ENCODE peak calls at places on chromosome 7, in ten cellular contexts. One of them, this sample, is unnamed.

GRCh38 chr7:32496052-32496813 is 944 bp downstream of the AVL9 start:
- DNase-seq in prostate gland: no peak
- DNase-seq in A549: peak
- DNase-seq in Peyer's patch: no peak
- DNase-seq in HepG2: no peak
- DNase-seq in GM12892: no peak
- DNase-seq in right lobe of liver: no peak
- DNase-seq in adrenal gland: no peak
- DNase-seq in H54: no peak
- DNase-seq in heart left ventricle: no peak
- DNase-seq in this sample: peak

GRCh38 chr7:158646766-158647474 is 57.7 kb downstream of the NCAPG2 start:
- DNase-seq in prostate gland: no peak
- DNase-seq in A549: peak
- DNase-seq in Peyer's patch: no peak
- DNase-seq in HepG2: peak
- DNase-seq in GM12892: no peak
- DNase-seq in right lobe of liver: no peak
- DNase-seq in adrenal gland: no peak
- DNase-seq in H54: no peak
- DNase-seq in heart left ventricle: no peak
- DNase-seq in this sample: peak

GRCh38 chr7:22809902-22810642 is 12.6 kb downstream of the TOMM7 start:
- DNase-seq in prostate gland: no peak
- DNase-seq in A549: no peak
- DNase-seq in Peyer's patch: no peak
- DNase-seq in HepG2: peak
- DNase-seq in GM12892: no peak
- DNase-seq in right lobe of liver: no peak
- DNase-seq in adrenal gland: no peak
- DNase-seq in H54: no peak
- DNase-seq in heart left ventricle: no peak
- DNase-seq in this sample: no peak

GRCh38 chr7:142927949-142928348 is 5.6 kb downstream of the TRPV5 start:
- DNase-seq in prostate gland: no peak
- DNase-seq in A549: no peak
- DNase-seq in Peyer's patch: no peak
- DNase-seq in HepG2: no peak
- DNase-seq in GM12892: no peak
- DNase-seq in right lobe of liver: no peak
- DNase-seq in adrenal gland: no peak
- DNase-seq in H54: no peak
- DNase-seq in heart left ventricle: no peak
- DNase-seq in this sample: no peak

GRCh38 chr7:140639366-140640053 is 1.1 kb downstream of the DENND2A start:
- DNase-seq in prostate gland: no peak
- DNase-seq in A549: no peak
- DNase-seq in Peyer's patch: no peak
- DNase-seq in HepG2: no peak
- DNase-seq in GM12892: no peak
- DNase-seq in right lobe of liver: no peak
- DNase-seq in adrenal gland: peak
- DNase-seq in H54: no peak
- DNase-seq in heart left ventricle: peak
- DNase-seq in this sample: no peak

GRCh38 chr7:36129048-36129534 is 24.0 kb upstream of the EEPD1 start:
- DNase-seq in prostate gland: peak
- DNase-seq in A549: peak
- DNase-seq in Peyer's patch: peak
- DNase-seq in HepG2: peak
- DNase-seq in GM12892: no peak
- DNase-seq in right lobe of liver: peak
- DNase-seq in adrenal gland: no peak
- DNase-seq in H54: peak
- DNase-seq in heart left ventricle: no peak
- DNase-seq in this sample: no peak

GRCh38 chr7:98619450-98620321 is 2.6 kb downstream of the NPTX2 start:
- DNase-seq in prostate gland: no peak
- DNase-seq in A549: peak
- DNase-seq in Peyer's patch: no peak
- DNase-seq in HepG2: peak
- DNase-seq in GM12892: no peak
- DNase-seq in right lobe of liver: peak
- DNase-seq in adrenal gland: peak
- DNase-seq in H54: peak
- DNase-seq in heart left ventricle: no peak
- DNase-seq in this sample: no peak

GRCh38 chr7:7745966-7746365 is 27.6 kb upstream of the RPA3 start:
- DNase-seq in prostate gland: no peak
- DNase-seq in A549: no peak
- DNase-seq in Peyer's patch: no peak
- DNase-seq in HepG2: no peak
- DNase-seq in GM12892: no peak
- DNase-seq in right lobe of liver: no peak
- DNase-seq in adrenal gland: no peak
- DNase-seq in H54: no peak
- DNase-seq in heart left ventricle: no peak
- DNase-seq in this sample: no peak

GRCh38 chr7:38905026-38905759 is 3.8 kb downstream of the VPS41 start:
- DNase-seq in prostate gland: no peak
- DNase-seq in A549: no peak
- DNase-seq in Peyer's patch: no peak
- DNase-seq in HepG2: no peak
- DNase-seq in GM12892: no peak
- DNase-seq in right lobe of liver: no peak
- DNase-seq in adrenal gland: no peak
- DNase-seq in H54: no peak
- DNase-seq in heart left ventricle: no peak
- DNase-seq in this sample: peak

GRCh38 chr7:38903057-38903456 is 5.9 kb downstream of the VPS41 start:
- DNase-seq in prostate gland: no peak
- DNase-seq in A549: no peak
- DNase-seq in Peyer's patch: no peak
- DNase-seq in HepG2: no peak
- DNase-seq in GM12892: no peak
- DNase-seq in right lobe of liver: no peak
- DNase-seq in adrenal gland: no peak
- DNase-seq in H54: no peak
- DNase-seq in heart left ventricle: no peak
- DNase-seq in this sample: no peak

GRCh38 chr7:38909870-38910269 is 879 bp upstream of the VPS41 start:
- DNase-seq in prostate gland: no peak
- DNase-seq in A549: no peak
- DNase-seq in Peyer's patch: no peak
- DNase-seq in HepG2: no peak
- DNase-seq in GM12892: no peak
- DNase-seq in right lobe of liver: no peak
- DNase-seq in adrenal gland: no peak
- DNase-seq in H54: no peak
- DNase-seq in heart left ventricle: no peak
- DNase-seq in this sample: no peak

GRCh38 chr7:38907066-38907465 is 1.9 kb downstream of the VPS41 start:
- DNase-seq in prostate gland: no peak
- DNase-seq in A549: no peak
- DNase-seq in Peyer's patch: no peak
- DNase-seq in HepG2: no peak
- DNase-seq in GM12892: no peak
- DNase-seq in right lobe of liver: no peak
- DNase-seq in adrenal gland: no peak
- DNase-seq in H54: no peak
- DNase-seq in heart left ventricle: no peak
- DNase-seq in this sample: no peak

GRCh38 chr7:38908759-38909335 is at the start of gene VPS41:
- DNase-seq in prostate gland: peak
- DNase-seq in A549: peak
- DNase-seq in Peyer's patch: peak
- DNase-seq in HepG2: peak
- DNase-seq in GM12892: peak
- DNase-seq in right lobe of liver: peak
- DNase-seq in adrenal gland: peak
- DNase-seq in H54: peak
- DNase-seq in heart left ventricle: peak
- DNase-seq in this sample: peak
- TF ChIP-seq POLR2A in prostate gland: peak
- TF ChIP-seq POLR2A in A549: peak
- TF ChIP-seq POLR2A in Peyer's patch: no peak
- TF ChIP-seq POLR2A in HepG2: peak
- TF ChIP-seq POLR2A in GM12892: peak
- TF ChIP-seq POLR2A in right lobe of liver: no peak
- TF ChIP-seq POLR2A in adrenal gland: no peak
- TF ChIP-seq POLR2A in H54: peak
- TF ChIP-seq POLR2A in heart left ventricle: no peak
- TF ChIP-seq POLR2A in this sample: peak

DNA sequence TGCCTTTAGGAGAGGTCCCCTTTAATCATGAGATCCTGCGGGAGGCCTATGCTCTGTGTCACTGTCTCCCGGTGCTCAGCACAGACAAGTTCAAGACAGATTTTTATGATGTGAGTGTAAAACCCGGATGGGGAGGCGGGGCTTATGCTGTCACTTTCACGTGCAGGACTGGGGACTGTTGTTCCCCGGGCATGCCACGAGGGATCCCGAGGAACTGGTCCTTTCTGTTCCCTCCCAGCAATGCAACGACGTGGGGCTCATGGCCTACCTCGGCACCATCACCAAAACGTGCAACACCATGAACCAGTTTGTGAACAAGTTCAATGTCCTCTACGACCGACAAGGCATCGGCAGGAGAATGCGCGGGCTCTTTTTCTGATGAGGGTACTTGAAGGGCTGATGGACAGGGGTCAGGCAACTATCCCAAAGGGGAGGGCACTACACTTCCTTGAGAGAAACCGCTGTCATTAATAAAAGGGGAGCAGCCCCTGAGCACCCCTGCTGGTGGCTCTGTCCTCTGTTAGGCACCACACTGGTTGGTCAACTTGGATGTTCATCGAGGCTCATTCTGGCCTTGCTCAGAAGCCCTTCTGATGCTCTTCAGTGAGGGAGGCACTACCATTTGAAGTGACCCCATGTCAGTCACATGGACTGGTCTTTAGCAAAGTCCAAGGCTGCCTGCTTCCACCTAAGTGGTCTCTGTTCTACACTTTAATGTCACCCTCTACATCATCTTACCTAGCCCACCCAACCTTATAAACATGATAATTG is 2.8 kb downstream of the COPS6 start:
- DNase-seq in prostate gland: no peak
- DNase-seq in A549: peak
- DNase-seq in Peyer's patch: no peak
- DNase-seq in HepG2: no peak
- DNase-seq in GM12892: no peak
- DNase-seq in right lobe of liver: no peak
- DNase-seq in adrenal gland: no peak
- DNase-seq in H54: no peak
- DNase-seq in heart left ventricle: no peak
- DNase-seq in this sample: peak
- TF ChIP-seq POLR2A in prostate gland: no peak
- TF ChIP-seq POLR2A in A549: no peak
- TF ChIP-seq POLR2A in Peyer's patch: no peak
- TF ChIP-seq POLR2A in HepG2: peak
- TF ChIP-seq POLR2A in GM12892: peak
- TF ChIP-seq POLR2A in right lobe of liver: no peak
- TF ChIP-seq POLR2A in adrenal gland: no peak
- TF ChIP-seq POLR2A in H54: no peak
- TF ChIP-seq POLR2A in heart left ventricle: no peak
- TF ChIP-seq POLR2A in this sample: peak

GRCh38 chr7:87202208-87202607 is 17.3 kb downstream of the TMEM243 start:
- DNase-seq in prostate gland: no peak
- DNase-seq in A549: no peak
- DNase-seq in Peyer's patch: no peak
- DNase-seq in HepG2: peak
- DNase-seq in GM12892: no peak
- DNase-seq in right lobe of liver: no peak
- DNase-seq in adrenal gland: no peak
- DNase-seq in H54: no peak
- DNase-seq in heart left ventricle: no peak
- DNase-seq in this sample: no peak
- TF ChIP-seq POLR2A in prostate gland: no peak
- TF ChIP-seq POLR2A in A549: no peak
- TF ChIP-seq POLR2A in Peyer's patch: no peak
- TF ChIP-seq POLR2A in HepG2: no peak
- TF ChIP-seq POLR2A in GM12892: no peak
- TF ChIP-seq POLR2A in right lobe of liver: no peak
- TF ChIP-seq POLR2A in adrenal gland: no peak
- TF ChIP-seq POLR2A in H54: no peak
- TF ChIP-seq POLR2A in heart left ventricle: no peak
- TF ChIP-seq POLR2A in this sample: no peak

GRCh38 chr7:64558323-64558705 is 4.6 kb downstream of the ZNF680 start:
- DNase-seq in prostate gland: no peak
- DNase-seq in A549: no peak
- DNase-seq in Peyer's patch: no peak
- DNase-seq in HepG2: no peak
- DNase-seq in GM12892: no peak
- DNase-seq in right lobe of liver: no peak
- DNase-seq in adrenal gland: no peak
- DNase-seq in H54: no peak
- DNase-seq in heart left ventricle: no peak
- DNase-seq in this sample: no peak

GRCh38 chr7:64559206-64559605 is 3.7 kb downstream of the ZNF680 start:
- DNase-seq in prostate gland: peak
- DNase-seq in A549: peak
- DNase-seq in Peyer's patch: no peak
- DNase-seq in HepG2: no peak
- DNase-seq in GM12892: no peak
- DNase-seq in right lobe of liver: peak
- DNase-seq in adrenal gland: peak
- DNase-seq in H54: no peak
- DNase-seq in heart left ventricle: no peak
- DNase-seq in this sample: no peak

GRCh38 chr7:64562246-64562620 is 638 bp downstream of the ZNF680 start:
- DNase-seq in prostate gland: no peak
- DNase-seq in A549: peak
- DNase-seq in Peyer's patch: no peak
- DNase-seq in HepG2: no peak
- DNase-seq in GM12892: no peak
- DNase-seq in right lobe of liver: no peak
- DNase-seq in adrenal gland: no peak
- DNase-seq in H54: no peak
- DNase-seq in heart left ventricle: no peak
- DNase-seq in this sample: no peak

GRCh38 chr7:64558781-64559180 is 4.1 kb downstream of the ZNF680 start:
- DNase-seq in prostate gland: no peak
- DNase-seq in A549: no peak
- DNase-seq in Peyer's patch: no peak
- DNase-seq in HepG2: no peak
- DNase-seq in GM12892: no peak
- DNase-seq in right lobe of liver: no peak
- DNase-seq in adrenal gland: no peak
- DNase-seq in H54: no peak
- DNase-seq in heart left ventricle: no peak
- DNase-seq in this sample: no peak

GRCh38 chr7:64562621-64563275 is at the start of gene ZNF680:
- DNase-seq in prostate gland: peak
- DNase-seq in A549: peak
- DNase-seq in Peyer's patch: peak
- DNase-seq in HepG2: peak
- DNase-seq in GM12892: peak
- DNase-seq in right lobe of liver: peak
- DNase-seq in adrenal gland: peak
- DNase-seq in H54: peak
- DNase-seq in heart left ventricle: peak
- DNase-seq in this sample: peak
- TF ChIP-seq POLR2A in prostate gland: peak
- TF ChIP-seq POLR2A in A549: peak
- TF ChIP-seq POLR2A in Peyer's patch: peak
- TF ChIP-seq POLR2A in HepG2: peak
- TF ChIP-seq POLR2A in GM12892: peak
- TF ChIP-seq POLR2A in right lobe of liver: peak
- TF ChIP-seq POLR2A in adrenal gland: peak
- TF ChIP-seq POLR2A in H54: peak
- TF ChIP-seq POLR2A in heart left ventricle: peak
- TF ChIP-seq POLR2A in this sample: peak